ENCODE peak calls at places on chromosomes 1 and 21, in ten cellular contexts. F is activated CD8-positive, alpha-beta memory T cell treated with anti-CD3 and anti-CD28 coated beads, Interleukin-2, amount 50 U/mL, for 48 hours; J is AG04450; X is astrocyte of the hippocampus; W is neural crest cell; E is posterior cingulate gyrus; H is sciatic nerve; Q is T follicular helper cell; N is NCI-H510A; A is BE2C. D is an unnamed sample.

GRCh38 chr1:3058263-3059030 is 10.6 kb upstream of the PRDM16 start:
- DNase-seq in F (no peak), J (no peak), X (no peak), W (no peak), E (no peak), H (peak; percentile 12), Q (no peak), N (no peak), A (no peak), D (no peak)

GRCh38 chr1:159580340-159580739 is 7.3 kb upstream of the APCS start:
- DNase-seq in F (no peak), J (no peak), X (no peak), W (no peak), E (no peak), H (no peak), Q (no peak), N (no peak), A (no peak), D (no peak)

GRCh38 chr1:176195547-176195946 is 11.5 kb downstream of the COP1 start:
- DNase-seq in F (no peak), J (no peak), X (no peak), W (no peak), E (no peak), H (no peak), Q (no peak), N (no peak), A (no peak), D (no peak)

GRCh38 chr1:29120955-29121485 is 2.7 kb downstream of the TMEM200B start:
- DNase-seq in F (peak; percentile 84), J (no peak), X (peak; percentile 76), W (peak; percentile 64), E (no peak), H (no peak), Q (peak; percentile 52), N (peak; percentile 8), A (peak; percentile 65), D (no peak)

GRCh38 chr1:42280841-42281240 is 54.2 kb downstream of the FOXJ3 start:
- DNase-seq in F (no peak), J (no peak), X (no peak), W (no peak), E (no peak), H (no peak), Q (no peak), N (no peak), A (no peak), D (no peak)

GRCh38 chr21:46081022-46081861 is 16.7 kb upstream of the COL6A2 start:
- DNase-seq in F (peak; percentile 44), J (no peak), X (no peak), W (no peak), E (no peak), H (no peak), Q (no peak), N (no peak), A (no peak), D (no peak)

GRCh38 chr1:77796695-77797405 is 17.4 kb downstream of the MIGA1 start:
- DNase-seq in F (no peak), J (no peak), X (peak; percentile 12), W (no peak), E (no peak), H (no peak), Q (no peak), N (no peak), A (no peak), D (no peak)

GRCh38 chr1:110283677-110284076 is 55.5 kb upstream of the RBM15 start:
- DNase-seq in F (no peak), J (no peak), X (no peak), W (no peak), E (no peak), H (no peak), Q (no peak), N (no peak), A (no peak), D (no peak)

GRCh38 chr1:32924881-32925344 is 23.7 kb upstream of the TMEM54 start:
- DNase-seq in F (no peak), J (no peak), X (peak; percentile 13), W (peak; percentile 59), E (no peak), H (no peak), Q (no peak), N (no peak), A (peak; percentile 34), D (no peak)

GRCh38 chr1:150072959-150073358 is 5.4 kb downstream of the VPS45 start:
- DNase-seq in F (no peak), J (no peak), X (peak; percentile 11), W (no peak), E (no peak), H (no peak), Q (no peak), N (no peak), A (no peak), D (peak; percentile 17)

GRCh38 chr1:241411056-241411775 is 54.2 kb upstream of the RGS7 start:
- DNase-seq in F (no peak), J (no peak), X (no peak), W (no peak), E (no peak), H (no peak), Q (no peak), N (no peak), A (no peak), D (peak; percentile 11)

GRCh38 chr1:26161408-26162219 is 2.7 kb downstream of the FAM110D start:
- DNase-seq in F (peak; percentile 76), J (no peak), X (peak; percentile 76), W (peak; percentile 58), E (peak; percentile 57), H (no peak), Q (no peak), N (peak; percentile 31), A (peak; percentile 61), D (peak; percentile 75)

GRCh38 chr21:42191978-42192595 is 26.9 kb upstream of the ABCG1 start:
- DNase-seq in F (no peak), J (no peak), X (no peak), W (no peak), E (no peak), H (no peak), Q (no peak), N (no peak), A (no peak), D (no peak)

GRCh38 chr21:36709030-36709867 is 10.3 kb downstream of the SIM2 start:
- DNase-seq in F (no peak), J (no peak), X (no peak), W (no peak), E (no peak), H (peak; percentile 38), Q (no peak), N (no peak), A (no peak), D (no peak)

GRCh38 chr1:244599937-244600350 is 53.0 kb upstream of the DESI2 start:
- DNase-seq in F (no peak), J (peak; percentile 89), X (peak; percentile 87), W (no peak), E (no peak), H (no peak), Q (peak; percentile 6), N (no peak), A (no peak), D (peak; percentile 84)

GRCh38 chr21:44969965-44970755 is 30.3 kb downstream of the SLX9 start:
- DNase-seq in F (no peak), J (no peak), X (peak; percentile 58), W (no peak), E (no peak), H (no peak), Q (no peak), N (no peak), A (no peak), D (no peak)

GRCh38 chr1:33361553-33362262 is 40.8 kb upstream of the A3GALT2 start:
- DNase-seq in F (no peak), J (no peak), X (no peak), W (no peak), E (no peak), H (no peak), Q (no peak), N (no peak), A (no peak), D (no peak)

GRCh38 chr1:169928438-169929209 is 34.9 kb upstream of the SCYL3 start:
- DNase-seq in F (no peak), J (peak; percentile 16), X (peak; percentile 63), W (no peak), E (no peak), H (no peak), Q (no peak), N (no peak), A (no peak), D (peak; percentile 26)

GRCh38 chr1:232319106-232319505 is 310.8 kb downstream of the SIPA1L2 start:
- DNase-seq in F (no peak), J (no peak), X (no peak), W (no peak), E (no peak), H (no peak), Q (no peak), N (peak; percentile 39), A (peak; percentile 93), D (no peak)

GRCh38 chr1:67755619-67756018 is 70.6 kb downstream of the GADD45A start:
- DNase-seq in F (no peak), J (no peak), X (no peak), W (no peak), E (no peak), H (no peak), Q (no peak), N (peak; percentile 55), A (no peak), D (no peak)

GRCh38 chr21:46323227-46323709 is 402 bp downstream of the C21orf58 start:
- DNase-seq in F (no peak), J (no peak), X (peak; percentile 34), W (no peak), E (no peak), H (no peak), Q (no peak), N (no peak), A (no peak), D (no peak)

GRCh38 chr1:48182441-48182840 is 40.1 kb upstream of the SLC5A9 start:
- DNase-seq in F (no peak), J (no peak), X (peak; percentile 26), W (no peak), E (no peak), H (no peak), Q (no peak), N (peak; percentile 37), A (peak; percentile 14), D (no peak)

GRCh38 chr1:63731117-63732043 is 42.4 kb upstream of the ROR1 start:
- DNase-seq in F (no peak), J (peak; percentile 63), X (peak; percentile 93), W (no peak), E (no peak), H (no peak), Q (no peak), N (no peak), A (no peak), D (peak; percentile 47)

GRCh38 chr1:99083338-99083737 is 78.7 kb upstream of the PLPPR5 start:
- DNase-seq in F (no peak), J (no peak), X (no peak), W (no peak), E (no peak), H (no peak), Q (no peak), N (no peak), A (no peak), D (no peak)

D was measured in AG08396.